ENCODE peak calls at places on chromosomes 4 and X, in seven cellular contexts. One of them, this sample, is unnamed.

GRCh38 chr4:1683371-1683902 is 676 bp downstream of the FAM53A start:
- DNase-seq in spleen: no peak
- DNase-seq in stomach: no peak
- DNase-seq in uterus: peak; percentile 65
- DNase-seq in endothelial cell of umbilical vein: peak; percentile 48
- DNase-seq in breast epithelium: peak; percentile 30
- DNase-seq in heart left ventricle: no peak
- DNase-seq in this sample: no peak

GRCh38 chr4:86274642-86275041 is 85.2 kb downstream of the MAPK10 start:
- DNase-seq in heart left ventricle: no peak
- DNase-seq in spleen: no peak
- DNase-seq in breast epithelium: no peak
- DNase-seq in stomach: no peak
- DNase-seq in endothelial cell of umbilical vein: no peak
- DNase-seq in uterus: no peak
- DNase-seq in this sample: no peak

GRCh38 chr4:113574636-113575103 is 186.9 kb downstream of the CAMK2D start:
- DNase-seq in spleen: no peak
- DNase-seq in uterus: no peak
- DNase-seq in stomach: no peak
- DNase-seq in endothelial cell of umbilical vein: peak; percentile 88
- DNase-seq in heart left ventricle: no peak
- DNase-seq in breast epithelium: no peak
- DNase-seq in this sample: no peak

GRCh38 chr4:3863841-3864734 is 97.9 kb downstream of the ADRA2C start:
- DNase-seq in endothelial cell of umbilical vein: no peak
- DNase-seq in heart left ventricle: no peak
- DNase-seq in uterus: no peak
- DNase-seq in spleen: peak; percentile 71
- DNase-seq in stomach: no peak
- DNase-seq in breast epithelium: no peak
- DNase-seq in this sample: no peak

GRCh38 chrX:43974076-43974475 is 886 bp upstream of the NDP start:
- DNase-seq in spleen: no peak
- DNase-seq in stomach: no peak
- DNase-seq in breast epithelium: no peak
- DNase-seq in uterus: no peak
- DNase-seq in endothelial cell of umbilical vein: no peak
- DNase-seq in heart left ventricle: no peak
- DNase-seq in this sample: no peak

GRCh38 chr4:56790566-56791175 is 30.8 kb downstream of the SPINK2 start:
- DNase-seq in stomach: no peak
- DNase-seq in breast epithelium: no peak
- DNase-seq in spleen: no peak
- DNase-seq in uterus: no peak
- DNase-seq in endothelial cell of umbilical vein: no peak
- DNase-seq in heart left ventricle: no peak
- DNase-seq in this sample: no peak

GRCh38 chrX:106959897-106960296 is 39.7 kb downstream of the CLDN2 start:
- DNase-seq in stomach: no peak
- DNase-seq in heart left ventricle: no peak
- DNase-seq in endothelial cell of umbilical vein: peak; percentile 30
- DNase-seq in breast epithelium: no peak
- DNase-seq in spleen: no peak
- DNase-seq in uterus: no peak
- DNase-seq in this sample: peak; percentile 3

GRCh38 chr4:140971077-140971792 is 162.0 kb downstream of the RNF150 start:
- DNase-seq in spleen: no peak
- DNase-seq in breast epithelium: no peak
- DNase-seq in uterus: no peak
- DNase-seq in heart left ventricle: peak; percentile 32
- DNase-seq in endothelial cell of umbilical vein: no peak
- DNase-seq in stomach: no peak
- DNase-seq in this sample: no peak

GRCh38 chr4:150327262-150327780 is 249.1 kb downstream of the DCLK2 start:
- DNase-seq in breast epithelium: no peak
- DNase-seq in spleen: no peak
- DNase-seq in heart left ventricle: peak; percentile 26
- DNase-seq in uterus: no peak
- DNase-seq in stomach: no peak
- DNase-seq in endothelial cell of umbilical vein: no peak
- DNase-seq in this sample: no peak

GRCh38 chrX:53716328-53717088 is 30.0 kb upstream of the HUWE1 start:
- DNase-seq in endothelial cell of umbilical vein: peak; percentile 1
- DNase-seq in heart left ventricle: no peak
- DNase-seq in spleen: no peak
- DNase-seq in stomach: no peak
- DNase-seq in breast epithelium: peak; percentile 26
- DNase-seq in uterus: no peak
- DNase-seq in this sample: no peak

GRCh38 chr4:80529021-80529420 is 193.5 kb downstream of the CFAP299 start:
- DNase-seq in stomach: no peak
- DNase-seq in endothelial cell of umbilical vein: no peak
- DNase-seq in spleen: no peak
- DNase-seq in uterus: no peak
- DNase-seq in heart left ventricle: no peak
- DNase-seq in breast epithelium: no peak
- DNase-seq in this sample: no peak

GRCh38 chr4:113784497-113785254 is 23.1 kb upstream of the CAMK2D start:
- DNase-seq in endothelial cell of umbilical vein: peak; percentile 96
- DNase-seq in uterus: no peak
- DNase-seq in breast epithelium: no peak
- DNase-seq in heart left ventricle: no peak
- DNase-seq in spleen: no peak
- DNase-seq in stomach: no peak
- DNase-seq in this sample: no peak

GRCh38 chrX:76148011-76148665 is 24.7 kb upstream of the PBDC1 start:
- DNase-seq in stomach: no peak
- DNase-seq in breast epithelium: no peak
- DNase-seq in heart left ventricle: no peak
- DNase-seq in uterus: no peak
- DNase-seq in endothelial cell of umbilical vein: peak; percentile 33
- DNase-seq in spleen: no peak
- DNase-seq in this sample: no peak

GRCh38 chrX:76148753-76149152 is 24.1 kb upstream of the PBDC1 start:
- DNase-seq in stomach: no peak
- DNase-seq in endothelial cell of umbilical vein: peak; percentile 52
- DNase-seq in spleen: peak; percentile 84
- DNase-seq in heart left ventricle: peak; percentile 42
- DNase-seq in uterus: peak; percentile 56
- DNase-seq in breast epithelium: peak; percentile 26
- DNase-seq in this sample: peak; percentile 5

GRCh38 chrX:76153221-76153620 is 19.6 kb upstream of the PBDC1 start:
- DNase-seq in endothelial cell of umbilical vein: no peak
- DNase-seq in uterus: no peak
- DNase-seq in heart left ventricle: no peak
- DNase-seq in spleen: no peak
- DNase-seq in stomach: no peak
- DNase-seq in breast epithelium: no peak
- DNase-seq in this sample: no peak
- TF ChIP-seq POLR2A in endothelial cell of umbilical vein: no peak
- TF ChIP-seq POLR2A in uterus: no peak
- TF ChIP-seq POLR2A in heart left ventricle: no peak
- TF ChIP-seq POLR2A in spleen: no peak
- TF ChIP-seq POLR2A in stomach: no peak
- TF ChIP-seq POLR2A in breast epithelium: no peak
- TF ChIP-seq POLR2A in this sample: no peak

GRCh38 chr4:82360298-82361177 is 13.3 kb downstream of the HNRNPD start:
- DNase-seq in stomach: no peak
- DNase-seq in uterus: no peak
- DNase-seq in heart left ventricle: no peak
- DNase-seq in spleen: no peak
- DNase-seq in breast epithelium: no peak
- DNase-seq in endothelial cell of umbilical vein: peak; percentile 58
- DNase-seq in this sample: no peak
- H3K27ac ChIP-seq in stomach: peak overlapping the region; percentile 31
- H3K27ac ChIP-seq in uterus: no peak overlapping the region
- H3K27ac ChIP-seq in heart left ventricle: no peak overlapping the region
- H3K27ac ChIP-seq in spleen: no peak overlapping the region
- H3K27ac ChIP-seq in breast epithelium: no peak overlapping the region
- H3K27ac ChIP-seq in endothelial cell of umbilical vein: no peak overlapping the region
- H3K27ac ChIP-seq in this sample: no peak overlapping the region

GRCh38 chrX:20265726-20266681 is 705 bp downstream of the RPS6KA3 start:
- DNase-seq in stomach: no peak
- DNase-seq in uterus: peak; percentile 20
- DNase-seq in spleen: peak; percentile 87
- DNase-seq in endothelial cell of umbilical vein: peak; percentile 3
- DNase-seq in breast epithelium: no peak
- DNase-seq in heart left ventricle: peak; percentile 32
- DNase-seq in this sample: peak; percentile 8

GRCh38 chrX:20265221-20265725 is 1.4 kb downstream of the RPS6KA3 start:
- DNase-seq in heart left ventricle: peak; percentile 61
- DNase-seq in breast epithelium: peak; percentile 48
- DNase-seq in uterus: peak; percentile 72
- DNase-seq in endothelial cell of umbilical vein: peak; percentile 66
- DNase-seq in stomach: peak; percentile 48
- DNase-seq in spleen: peak; percentile 80
- DNase-seq in this sample: peak; percentile 43

GRCh38 chrX:20267599-20267923 is 852 bp upstream of the RPS6KA3 start:
- DNase-seq in heart left ventricle: no peak
- DNase-seq in spleen: no peak
- DNase-seq in endothelial cell of umbilical vein: peak; percentile 3
- DNase-seq in uterus: no peak
- DNase-seq in stomach: no peak
- DNase-seq in breast epithelium: no peak
- DNase-seq in this sample: no peak

GRCh38 chrX:20267924-20268701 is 1.4 kb upstream of the RPS6KA3 start:
- DNase-seq in stomach: peak; percentile 59
- DNase-seq in endothelial cell of umbilical vein: peak; percentile 28
- DNase-seq in breast epithelium: peak; percentile 27
- DNase-seq in spleen: peak; percentile 87
- DNase-seq in uterus: peak; percentile 60
- DNase-seq in heart left ventricle: peak; percentile 61
- DNase-seq in this sample: peak; percentile 33

DNA sequence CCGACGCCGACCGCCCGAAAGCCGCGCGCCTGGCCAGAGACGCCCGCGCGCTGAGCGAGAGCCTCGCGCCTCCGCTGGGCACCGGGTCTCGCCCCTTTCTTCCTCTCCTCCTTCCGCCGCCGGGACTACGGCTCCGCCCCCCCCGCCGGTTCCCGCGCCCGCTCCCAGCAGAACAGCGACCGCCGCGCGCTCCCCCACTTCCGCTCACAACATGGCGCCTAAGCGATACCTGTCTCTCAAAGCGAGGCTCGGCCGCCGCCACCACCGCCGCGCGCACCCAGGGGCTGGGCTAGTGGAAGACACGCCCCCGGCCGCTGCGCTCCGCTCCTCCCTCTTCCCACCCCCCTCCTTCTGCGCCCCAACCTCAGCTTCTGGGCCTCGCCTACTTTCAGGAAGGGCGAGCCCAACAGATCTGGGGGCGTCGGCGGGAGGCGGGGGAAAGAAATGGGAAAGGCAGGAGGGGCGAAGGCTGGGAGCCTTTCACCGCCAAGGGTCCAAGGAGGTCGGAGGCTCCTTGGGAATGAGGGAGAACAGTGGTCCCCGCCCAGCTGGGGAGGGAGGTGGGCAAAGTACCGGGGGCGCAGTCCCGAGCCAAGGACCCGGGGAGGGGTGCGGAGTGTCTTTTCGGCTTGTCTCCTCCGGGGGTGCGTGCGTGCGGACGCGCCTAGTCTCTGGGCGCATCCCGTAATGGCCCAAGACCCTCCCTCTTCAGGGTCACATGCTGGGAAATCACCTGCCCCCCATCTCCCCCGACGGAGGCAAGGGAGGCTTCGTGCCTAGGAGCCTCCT is at the start of gene RPS6KA3:
- DNase-seq in spleen: peak; percentile 98
- DNase-seq in stomach: peak; percentile 92
- DNase-seq in breast epithelium: peak; percentile 89
- DNase-seq in endothelial cell of umbilical vein: peak; percentile 83
- DNase-seq in heart left ventricle: peak; percentile 91
- DNase-seq in uterus: peak; percentile 89
- DNase-seq in this sample: peak; percentile 92
- TF ChIP-seq POLR2A in spleen: peak; percentile 40
- TF ChIP-seq POLR2A in stomach: no peak
- TF ChIP-seq POLR2A in breast epithelium: peak; percentile 17
- TF ChIP-seq POLR2A in endothelial cell of umbilical vein: no peak
- TF ChIP-seq POLR2A in heart left ventricle: peak; percentile 76
- TF ChIP-seq POLR2A in uterus: peak; percentile 74
- TF ChIP-seq POLR2A in this sample: peak; percentile 72

GRCh38 chrX:130831347-130831722 is 71.7 kb downstream of the ENOX2 start:
- DNase-seq in breast epithelium: no peak
- DNase-seq in endothelial cell of umbilical vein: no peak
- DNase-seq in heart left ventricle: no peak
- DNase-seq in spleen: no peak
- DNase-seq in uterus: no peak
- DNase-seq in stomach: no peak
- DNase-seq in this sample: no peak

GRCh38 chrX:130828641-130829040 is 74.4 kb downstream of the ENOX2 start:
- DNase-seq in breast epithelium: no peak
- DNase-seq in stomach: no peak
- DNase-seq in uterus: no peak
- DNase-seq in endothelial cell of umbilical vein: no peak
- DNase-seq in heart left ventricle: no peak
- DNase-seq in spleen: no peak
- DNase-seq in this sample: no peak

GRCh38 chrX:130830599-130831346 is 72.2 kb downstream of the ENOX2 start:
- DNase-seq in stomach: no peak
- DNase-seq in uterus: no peak
- DNase-seq in endothelial cell of umbilical vein: no peak
- DNase-seq in spleen: no peak
- DNase-seq in heart left ventricle: no peak
- DNase-seq in breast epithelium: no peak
- DNase-seq in this sample: no peak

GRCh38 chrX:130826249-130826648 is 76.8 kb downstream of the ENOX2 start:
- DNase-seq in heart left ventricle: no peak
- DNase-seq in spleen: no peak
- DNase-seq in breast epithelium: no peak
- DNase-seq in uterus: no peak
- DNase-seq in stomach: no peak
- DNase-seq in endothelial cell of umbilical vein: no peak
- DNase-seq in this sample: no peak

DNA sequence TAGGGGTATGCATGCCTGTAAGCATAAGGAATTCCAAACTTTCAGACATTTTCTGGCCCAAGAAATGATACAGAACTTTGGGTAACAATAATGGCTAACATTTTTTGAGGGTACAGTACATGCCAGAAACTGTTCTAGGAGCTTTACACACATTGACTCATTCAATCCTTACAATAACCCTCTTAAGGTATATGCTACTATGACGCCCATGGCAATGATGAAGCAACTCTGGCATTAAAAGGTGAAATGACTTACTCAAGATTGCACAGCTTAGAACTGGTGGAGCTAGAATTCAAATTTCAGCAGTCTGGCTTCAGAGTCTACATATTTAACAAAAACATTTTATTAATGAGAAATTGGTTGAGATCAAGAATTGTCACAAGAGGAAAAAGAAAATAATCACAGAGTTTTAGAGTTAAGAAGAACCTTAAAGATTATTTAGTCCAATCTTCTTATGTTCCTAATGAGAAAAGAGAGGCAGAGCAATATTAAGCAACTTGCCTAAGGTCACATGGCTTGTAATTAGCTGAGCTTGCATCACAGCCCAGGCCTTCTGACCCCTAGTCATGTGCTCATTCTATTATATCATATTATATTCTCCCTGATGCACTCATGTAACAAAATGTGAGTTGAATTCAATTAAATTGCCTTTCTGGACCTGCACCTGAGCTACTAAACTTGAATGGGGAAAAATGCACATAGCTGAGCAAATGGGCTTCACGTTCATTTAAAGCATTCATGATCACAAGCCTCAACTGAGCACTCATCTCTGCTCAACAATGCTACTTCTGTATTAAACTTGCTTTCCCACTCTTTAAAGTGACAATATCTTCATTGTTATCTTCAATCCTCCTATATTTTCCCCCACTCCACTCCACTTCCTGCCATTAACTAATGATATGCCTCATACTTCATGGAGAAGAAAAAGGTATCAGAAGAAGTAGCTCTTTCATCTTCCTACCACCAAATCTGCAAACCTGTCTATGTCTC is 73.2 kb downstream of the ENOX2 start:
- DNase-seq in endothelial cell of umbilical vein: no peak
- DNase-seq in stomach: no peak
- DNase-seq in uterus: no peak
- DNase-seq in heart left ventricle: no peak
- DNase-seq in breast epithelium: no peak
- DNase-seq in spleen: no peak
- DNase-seq in this sample: no peak
- H3K27ac ChIP-seq in endothelial cell of umbilical vein: no peak overlapping the region
- H3K27ac ChIP-seq in stomach: no peak overlapping the region
- H3K27ac ChIP-seq in uterus: no peak overlapping the region
- H3K27ac ChIP-seq in heart left ventricle: no peak overlapping the region
- H3K27ac ChIP-seq in breast epithelium: no peak overlapping the region
- H3K27ac ChIP-seq in spleen: no peak overlapping the region
- H3K27ac ChIP-seq in this sample: no peak overlapping the region

This sample was measured in prostate gland.